ENCODE peak calls at places on chromosomes 16 and 17, in six cellular contexts. One of them, this sample, is unnamed.

GRCh38 chr17:48604770-48605329 is at the start of gene HOXB6:
- DNase-seq in cardiac fibroblast: no peak
- DNase-seq in sigmoid colon: no peak
- DNase-seq in colonic mucosa: peak
- DNase-seq in ureter: no peak
- DNase-seq in stimulated activated CD8-positive, alpha-beta memory T cell treated with anti-CD3 and anti-CD28 coated beads, Interleukin-4, amount 100 ng/mL, for 4 hours: no peak
- DNase-seq in this sample: peak

GRCh38 chr16:88883946-88884345 is 17.5 kb upstream of the PABPN1L start:
- DNase-seq in cardiac fibroblast: no peak
- DNase-seq in sigmoid colon: no peak
- DNase-seq in colonic mucosa: no peak
- DNase-seq in ureter: no peak
- DNase-seq in stimulated activated CD8-positive, alpha-beta memory T cell treated with anti-CD3 and anti-CD28 coated beads, Interleukin-4, amount 100 ng/mL, for 4 hours: no peak
- DNase-seq in this sample: no peak

GRCh38 chr17:47208744-47209488 is at the start of gene MYL4:
- DNase-seq in cardiac fibroblast: no peak
- DNase-seq in sigmoid colon: no peak
- DNase-seq in colonic mucosa: no peak
- DNase-seq in ureter: no peak
- DNase-seq in stimulated activated CD8-positive, alpha-beta memory T cell treated with anti-CD3 and anti-CD28 coated beads, Interleukin-4, amount 100 ng/mL, for 4 hours: no peak
- DNase-seq in this sample: no peak

GRCh38 chr16:67931712-67932461 is at the start of gene CTRL:
- DNase-seq in cardiac fibroblast: no peak
- DNase-seq in sigmoid colon: no peak
- DNase-seq in colonic mucosa: no peak
- DNase-seq in ureter: no peak
- DNase-seq in stimulated activated CD8-positive, alpha-beta memory T cell treated with anti-CD3 and anti-CD28 coated beads, Interleukin-4, amount 100 ng/mL, for 4 hours: no peak
- DNase-seq in this sample: no peak

GRCh38 chr17:38749222-38750043 is 1.3 kb upstream of the PCGF2 start:
- DNase-seq in cardiac fibroblast: peak
- DNase-seq in sigmoid colon: peak
- DNase-seq in colonic mucosa: peak
- DNase-seq in ureter: peak
- DNase-seq in stimulated activated CD8-positive, alpha-beta memory T cell treated with anti-CD3 and anti-CD28 coated beads, Interleukin-4, amount 100 ng/mL, for 4 hours: no peak
- DNase-seq in this sample: peak

GRCh38 chr17:64162575-64162974 is 32.6 kb upstream of the ERN1 start:
- DNase-seq in cardiac fibroblast: no peak
- DNase-seq in sigmoid colon: no peak
- DNase-seq in colonic mucosa: no peak
- DNase-seq in ureter: no peak
- DNase-seq in stimulated activated CD8-positive, alpha-beta memory T cell treated with anti-CD3 and anti-CD28 coated beads, Interleukin-4, amount 100 ng/mL, for 4 hours: no peak
- DNase-seq in this sample: no peak

GRCh38 chr17:33028778-33029177 is 37.1 kb downstream of the SPACA3 start:
- DNase-seq in cardiac fibroblast: no peak
- DNase-seq in sigmoid colon: no peak
- DNase-seq in colonic mucosa: no peak
- DNase-seq in ureter: no peak
- DNase-seq in stimulated activated CD8-positive, alpha-beta memory T cell treated with anti-CD3 and anti-CD28 coated beads, Interleukin-4, amount 100 ng/mL, for 4 hours: no peak
- DNase-seq in this sample: no peak

GRCh38 chr17:42980766-42981397 is 517 bp downstream of the RUNDC1 start:
- DNase-seq in cardiac fibroblast: peak
- DNase-seq in sigmoid colon: peak
- DNase-seq in colonic mucosa: peak
- DNase-seq in ureter: peak
- DNase-seq in stimulated activated CD8-positive, alpha-beta memory T cell treated with anti-CD3 and anti-CD28 coated beads, Interleukin-4, amount 100 ng/mL, for 4 hours: no peak
- DNase-seq in this sample: peak

GRCh38 chr16:20410153-20410723 is 904 bp downstream of the ACSM5 start:
- DNase-seq in cardiac fibroblast: no peak
- DNase-seq in sigmoid colon: no peak
- DNase-seq in colonic mucosa: no peak
- DNase-seq in ureter: no peak
- DNase-seq in stimulated activated CD8-positive, alpha-beta memory T cell treated with anti-CD3 and anti-CD28 coated beads, Interleukin-4, amount 100 ng/mL, for 4 hours: no peak
- DNase-seq in this sample: no peak

GRCh38 chr16:12186774-12187335 is 210.3 kb downstream of the SNX29 start:
- DNase-seq in cardiac fibroblast: no peak
- DNase-seq in sigmoid colon: no peak
- DNase-seq in colonic mucosa: no peak
- DNase-seq in ureter: no peak
- DNase-seq in stimulated activated CD8-positive, alpha-beta memory T cell treated with anti-CD3 and anti-CD28 coated beads, Interleukin-4, amount 100 ng/mL, for 4 hours: no peak
- DNase-seq in this sample: no peak

GRCh38 chr16:78720416-78720815 is 621.0 kb downstream of the WWOX start:
- DNase-seq in cardiac fibroblast: no peak
- DNase-seq in sigmoid colon: no peak
- DNase-seq in colonic mucosa: no peak
- DNase-seq in ureter: no peak
- DNase-seq in stimulated activated CD8-positive, alpha-beta memory T cell treated with anti-CD3 and anti-CD28 coated beads, Interleukin-4, amount 100 ng/mL, for 4 hours: no peak
- DNase-seq in this sample: no peak

GRCh38 chr17:48825446-48826381 is 5.1 kb upstream of the CALCOCO2 start:
- DNase-seq in cardiac fibroblast: peak
- DNase-seq in sigmoid colon: no peak
- DNase-seq in colonic mucosa: no peak
- DNase-seq in ureter: no peak
- DNase-seq in stimulated activated CD8-positive, alpha-beta memory T cell treated with anti-CD3 and anti-CD28 coated beads, Interleukin-4, amount 100 ng/mL, for 4 hours: no peak
- DNase-seq in this sample: no peak

GRCh38 chr16:76108460-76108859 is 168.7 kb upstream of the CNTNAP4 start:
- DNase-seq in cardiac fibroblast: no peak
- DNase-seq in sigmoid colon: no peak
- DNase-seq in colonic mucosa: no peak
- DNase-seq in ureter: no peak
- DNase-seq in stimulated activated CD8-positive, alpha-beta memory T cell treated with anti-CD3 and anti-CD28 coated beads, Interleukin-4, amount 100 ng/mL, for 4 hours: no peak
- DNase-seq in this sample: no peak

This sample was measured in transverse colon.